ENCODE peak calls at places on chromosomes 7 and 10, in eight cellular contexts. F is GM23338, I is heart right ventricle, S is cardiac muscle cell, H is OCI-LY7, V is ascending aorta, N is pancreas, U is uterus. K is an unnamed sample.

GRCh38 chr7:136339464-136339863 is 362.3 kb upstream of the MTPN start:
- DNase-seq in I (no peak), U (no peak), F (no peak), N (no peak), S (no peak), V (no peak), H (no peak), K (no peak)

GRCh38 chr10:122462533-122463465 is 1.4 kb downstream of the HTRA1 start:
- DNase-seq in H (no peak), V (peak; percentile 81), N (no peak), S (peak; percentile 52), I (peak; percentile 56), U (peak; percentile 71), F (no peak), K (no peak)

GRCh38 chr10:69572159-69573055 is 815 bp downstream of the NEUROG3 start:
- DNase-seq in H (no peak), S (no peak), F (peak; percentile 63), U (no peak), V (no peak), I (no peak), N (no peak), K (peak; percentile 68)

GRCh38 chr7:47361746-47362215 is 220.1 kb downstream of the TNS3 start:
- DNase-seq in H (no peak), F (no peak), S (peak; percentile 80), V (no peak), U (peak; percentile 10), I (peak; percentile 61), N (no peak), K (no peak)

GRCh38 chr10:44908071-44908709 is 2.9 kb upstream of the TMEM72 start:
- DNase-seq in S (peak; percentile 87), F (peak; percentile 54), I (no peak), N (no peak), U (no peak), H (no peak), V (no peak), K (peak; percentile 55)

GRCh38 chr10:43253461-43254198 is 13.2 kb downstream of the RASGEF1A start:
- DNase-seq in I (no peak), N (no peak), S (no peak), F (no peak), V (peak; percentile 55), U (peak; percentile 8), H (no peak), K (peak; percentile 46)

GRCh38 chr7:111605246-111605645 is 43.0 kb upstream of the IMMP2L start:
- DNase-seq in F (no peak), V (no peak), H (no peak), N (no peak), S (no peak), U (no peak), I (no peak), K (no peak)

GRCh38 chr7:12674861-12675260 is 12.6 kb upstream of the ARL4A start:
- DNase-seq in S (peak; percentile 79), V (no peak), U (no peak), N (no peak), F (peak; percentile 83), I (peak; percentile 16), H (peak; percentile 38), K (peak; percentile 70)

GRCh38 chr7:17623546-17624185 is 316.6 kb downstream of the SNX13 start:
- DNase-seq in S (peak; percentile 15), F (peak; percentile 6), I (no peak), N (no peak), V (no peak), U (no peak), H (no peak), K (no peak)

GRCh38 chr7:90958669-90959068 is 305.6 kb upstream of the FZD1 start:
- DNase-seq in N (no peak), S (peak; percentile 90), V (no peak), I (peak; percentile 13), F (no peak), H (no peak), U (no peak), K (no peak)

GRCh38 chr10:127932521-127933270 is 25.8 kb downstream of the PTPRE start:
- DNase-seq in F (no peak), I (no peak), H (no peak), S (no peak), U (no peak), N (no peak), V (no peak), K (no peak)

GRCh38 chr7:5367661-5368060 is 56.0 kb downstream of the TNRC18 start:
- DNase-seq in H (no peak), S (no peak), N (no peak), I (no peak), F (no peak), U (no peak), V (no peak), K (no peak)

GRCh38 chr7:88759216-88759955 is at the start of gene ZNF804B:
- DNase-seq in I (no peak), U (no peak), F (peak; percentile 74), N (peak; percentile 59), H (no peak), S (no peak), V (no peak), K (peak; percentile 89)

DNA sequence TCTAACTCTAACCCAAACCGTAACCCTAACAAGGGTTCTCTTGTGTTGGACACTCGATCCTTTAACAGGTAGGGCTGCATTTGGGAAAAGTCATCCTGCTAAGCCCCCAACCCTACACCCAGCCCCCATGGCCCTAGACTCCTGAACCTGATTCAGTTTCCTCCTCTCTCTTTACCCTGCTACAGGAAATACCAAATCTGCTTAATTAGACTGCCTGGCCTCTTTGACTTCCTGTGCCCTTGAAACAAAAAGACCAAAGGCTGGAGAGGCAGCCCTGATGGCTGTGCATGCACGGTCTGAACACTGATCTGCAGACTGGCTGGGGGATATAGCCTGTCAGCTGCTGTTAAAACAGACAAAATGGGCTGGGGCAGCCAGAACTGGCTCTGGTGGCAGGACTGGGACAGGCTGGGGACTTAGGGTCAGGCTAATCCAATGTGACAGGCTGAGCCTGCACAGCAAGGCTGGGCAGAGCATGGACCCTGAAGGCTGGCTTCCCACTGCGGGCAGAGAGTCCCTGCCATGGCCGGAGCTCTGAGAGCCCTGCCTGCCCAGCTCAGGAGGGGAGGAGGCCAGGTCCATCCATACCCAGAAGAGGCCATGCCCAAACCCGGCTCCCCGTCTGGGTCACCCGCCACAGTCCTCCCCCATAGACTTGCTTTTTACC is 51.0 kb upstream of the MSMB start:
- DNase-seq in U (no peak), V (no peak), N (no peak), H (peak; percentile 86), F (no peak), S (no peak), I (no peak), K (no peak)
- H3K4me1 ChIP-seq in U (no peaks in the 10 kb centered on the region), V (no peaks in the 10 kb centered on the region), N (no peaks in the 10 kb centered on the region), H (peaks cover 66% of the 10 kb centered on the region), F (no peaks in the 10 kb centered on the region), S (peaks cover 42% of the 10 kb centered on the region), I (peaks cover 5% of the 10 kb centered on the region), K (peaks cover 24% of the 10 kb centered on the region)

DNA sequence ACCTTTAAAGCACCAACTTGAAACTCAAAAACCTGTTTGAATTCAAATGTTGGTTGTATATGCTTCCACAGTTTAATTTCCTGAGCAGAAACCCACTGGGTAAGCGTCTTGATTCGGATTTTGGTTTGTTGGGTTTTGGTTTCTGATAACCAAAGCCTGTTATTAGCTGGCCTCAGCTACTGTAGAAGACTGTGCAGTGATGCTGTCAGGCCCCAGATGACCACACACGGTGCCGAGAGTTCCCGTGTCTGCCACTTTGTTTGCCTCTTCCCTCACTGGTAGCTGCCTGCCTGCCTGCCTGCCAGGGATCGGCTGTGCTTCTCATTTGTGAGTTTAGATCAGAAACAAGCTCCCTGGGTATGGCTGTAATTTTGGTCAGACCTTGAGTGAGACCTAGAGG is 5.6 kb downstream of the MDH2 start:
- DNase-seq in S (no peak), N (no peak), F (no peak), U (no peak), V (no peak), I (no peak), H (no peak), K (no peak)
- TF ChIP-seq CTCF in S (no peak), N (no peak), F (no peak), U (no peak), V (no peak), I (no peak), H (no peak), K (no peak)

GRCh38 chr7:75534727-75535307 is 42.7 kb downstream of the SPDYE5 start:
- DNase-seq in H (no peak), S (peak; percentile 43), U (no peak), N (no peak), V (no peak), I (no peak), F (no peak), K (no peak)

GRCh38 chr7:75536491-75536890 is 44.4 kb downstream of the SPDYE5 start:
- DNase-seq in N (no peak), S (no peak), U (no peak), I (no peak), V (no peak), H (no peak), F (no peak), K (no peak)

GRCh38 chr7:75536940-75537538 is 44.9 kb downstream of the SPDYE5 start:
- DNase-seq in U (no peak), S (no peak), N (no peak), F (no peak), I (no peak), V (no peak), H (no peak), K (no peak)

GRCh38 chr7:75533926-75534325 is 41.8 kb downstream of the SPDYE5 start:
- DNase-seq in N (no peak), I (no peak), H (no peak), V (no peak), U (no peak), S (no peak), F (no peak), K (no peak)

GRCh38 chr7:75537731-75538130 is 45.6 kb downstream of the SPDYE5 start:
- DNase-seq in I (no peak), V (peak; percentile 49), U (no peak), F (no peak), N (no peak), H (no peak), S (no peak), K (no peak)
- H3K4me3 ChIP-seq in I (no peak overlapping the region), V (no peak overlapping the region), U (no peak overlapping the region), F (no peak overlapping the region), N (no peak overlapping the region), H (no peak overlapping the region), S (no peak overlapping the region), K (no peak overlapping the region)

GRCh38 chr10:71816421-71816851 is 34.6 kb downstream of the PSAP start:
- DNase-seq in U (no peak), H (no peak), N (no peak), V (no peak), S (no peak), I (no peak), F (no peak), K (no peak)
- H3K4me1 ChIP-seq in U (no peaks in the 10 kb centered on the region), H (peaks cover 6% of the 10 kb centered on the region), N (no peaks in the 10 kb centered on the region), V (no peaks in the 10 kb centered on the region), S (no peaks in the 10 kb centered on the region), I (peaks cover 46% of the 10 kb centered on the region), F (no peaks in the 10 kb centered on the region), K (no peaks in the 10 kb centered on the region)

K was measured in endodermal cell.